ENCODE peak calls at places on chromosomes 11 and 22, in ten cellular contexts. One of them, this sample, is unnamed.

GRCh38 chr11:10392680-10393079 is 62.4 kb upstream of the AMPD3 start:
- DNase-seq in Panc1: no peak
- DNase-seq in MM.1S: no peak
- DNase-seq in WERI-Rb-1: no peak
- DNase-seq in cardiac muscle cell: no peak
- DNase-seq in effector memory CD4-positive, alpha-beta T cell: no peak
- DNase-seq in endodermal cell: no peak
- DNase-seq in BJ: no peak
- DNase-seq in mesendoderm: no peak
- DNase-seq in HL-60: no peak
- DNase-seq in this sample: no peak

GRCh38 chr22:29307658-29308147 is 1.3 kb downstream of the GAS2L1 start:
- DNase-seq in WERI-Rb-1: no peak
- DNase-seq in cardiac muscle cell: no peak
- DNase-seq in MM.1S: no peak
- DNase-seq in Panc1: no peak
- DNase-seq in HL-60: no peak
- DNase-seq in BJ: no peak
- DNase-seq in endodermal cell: no peak
- DNase-seq in effector memory CD4-positive, alpha-beta T cell: no peak
- DNase-seq in mesendoderm: no peak
- DNase-seq in this sample: no peak

GRCh38 chr22:43168416-43169309 is 17.3 kb downstream of the TSPO start:
- DNase-seq in BJ: peak; percentile 29
- DNase-seq in endodermal cell: peak; percentile 59
- DNase-seq in effector memory CD4-positive, alpha-beta T cell: no peak
- DNase-seq in HL-60: no peak
- DNase-seq in mesendoderm: peak; percentile 54
- DNase-seq in MM.1S: no peak
- DNase-seq in WERI-Rb-1: no peak
- DNase-seq in cardiac muscle cell: peak; percentile 80
- DNase-seq in Panc1: no peak
- DNase-seq in this sample: no peak

GRCh38 chr22:27397948-27398330 is 403.6 kb downstream of the MN1 start:
- DNase-seq in MM.1S: no peak
- DNase-seq in WERI-Rb-1: no peak
- DNase-seq in effector memory CD4-positive, alpha-beta T cell: no peak
- DNase-seq in HL-60: no peak
- DNase-seq in Panc1: no peak
- DNase-seq in BJ: no peak
- DNase-seq in cardiac muscle cell: peak; percentile 92
- DNase-seq in endodermal cell: no peak
- DNase-seq in mesendoderm: no peak
- DNase-seq in this sample: no peak

GRCh38 chr11:125129316-125129990 is 18.0 kb upstream of the TMEM218 start:
- DNase-seq in cardiac muscle cell: no peak
- DNase-seq in HL-60: no peak
- DNase-seq in effector memory CD4-positive, alpha-beta T cell: no peak
- DNase-seq in MM.1S: no peak
- DNase-seq in endodermal cell: no peak
- DNase-seq in Panc1: no peak
- DNase-seq in WERI-Rb-1: peak; percentile 64
- DNase-seq in mesendoderm: no peak
- DNase-seq in BJ: no peak
- DNase-seq in this sample: no peak

GRCh38 chr11:108592591-108593213 is 866 bp downstream of the EXPH5 start:
- DNase-seq in BJ: no peak
- DNase-seq in WERI-Rb-1: peak; percentile 44
- DNase-seq in endodermal cell: peak; percentile 77
- DNase-seq in mesendoderm: no peak
- DNase-seq in Panc1: no peak
- DNase-seq in HL-60: no peak
- DNase-seq in MM.1S: peak; percentile 30
- DNase-seq in effector memory CD4-positive, alpha-beta T cell: peak; percentile 5
- DNase-seq in cardiac muscle cell: no peak
- DNase-seq in this sample: peak; percentile 52

GRCh38 chr11:69425444-69425843 is 56.0 kb upstream of the LINC01488 start:
- DNase-seq in effector memory CD4-positive, alpha-beta T cell: no peak
- DNase-seq in Panc1: no peak
- DNase-seq in mesendoderm: no peak
- DNase-seq in HL-60: no peak
- DNase-seq in cardiac muscle cell: no peak
- DNase-seq in WERI-Rb-1: no peak
- DNase-seq in MM.1S: no peak
- DNase-seq in endodermal cell: no peak
- DNase-seq in BJ: no peak
- DNase-seq in this sample: no peak

GRCh38 chr22:19597399-19597735 is 73.2 kb upstream of the CLDN5 start:
- DNase-seq in HL-60: no peak
- DNase-seq in effector memory CD4-positive, alpha-beta T cell: peak; percentile 9
- DNase-seq in Panc1: no peak
- DNase-seq in endodermal cell: no peak
- DNase-seq in MM.1S: no peak
- DNase-seq in cardiac muscle cell: no peak
- DNase-seq in BJ: no peak
- DNase-seq in mesendoderm: no peak
- DNase-seq in WERI-Rb-1: no peak
- DNase-seq in this sample: no peak

GRCh38 chr11:69321877-69322350 is 28.0 kb downstream of the MYEOV start:
- DNase-seq in BJ: peak; percentile 82
- DNase-seq in mesendoderm: no peak
- DNase-seq in cardiac muscle cell: peak; percentile 68
- DNase-seq in HL-60: no peak
- DNase-seq in WERI-Rb-1: no peak
- DNase-seq in MM.1S: no peak
- DNase-seq in Panc1: no peak
- DNase-seq in effector memory CD4-positive, alpha-beta T cell: no peak
- DNase-seq in endodermal cell: peak; percentile 27
- DNase-seq in this sample: no peak

GRCh38 chr11:99781074-99781473 is 760.3 kb downstream of the CNTN5 start:
- DNase-seq in BJ: no peak
- DNase-seq in WERI-Rb-1: no peak
- DNase-seq in effector memory CD4-positive, alpha-beta T cell: no peak
- DNase-seq in MM.1S: no peak
- DNase-seq in Panc1: no peak
- DNase-seq in endodermal cell: no peak
- DNase-seq in mesendoderm: no peak
- DNase-seq in cardiac muscle cell: peak; percentile 2
- DNase-seq in HL-60: peak; percentile 36
- DNase-seq in this sample: no peak

GRCh38 chr11:121414141-121414918 is 37.8 kb upstream of the SORL1 start:
- DNase-seq in BJ: no peak
- DNase-seq in MM.1S: no peak
- DNase-seq in effector memory CD4-positive, alpha-beta T cell: no peak
- DNase-seq in mesendoderm: no peak
- DNase-seq in WERI-Rb-1: no peak
- DNase-seq in cardiac muscle cell: no peak
- DNase-seq in Panc1: no peak
- DNase-seq in HL-60: no peak
- DNase-seq in endodermal cell: no peak
- DNase-seq in this sample: no peak

GRCh38 chr11:60944504-60945294 is 7.3 kb downstream of the SLC15A3 start:
- DNase-seq in endodermal cell: peak; percentile 71
- DNase-seq in MM.1S: peak; percentile 8
- DNase-seq in BJ: no peak
- DNase-seq in WERI-Rb-1: no peak
- DNase-seq in mesendoderm: peak; percentile 59
- DNase-seq in effector memory CD4-positive, alpha-beta T cell: no peak
- DNase-seq in HL-60: no peak
- DNase-seq in Panc1: no peak
- DNase-seq in cardiac muscle cell: no peak
- DNase-seq in this sample: no peak

GRCh38 chr11:129189646-129190045 is 2.5 kb downstream of the ARHGAP32 start:
- DNase-seq in Panc1: peak; percentile 15
- DNase-seq in effector memory CD4-positive, alpha-beta T cell: no peak
- DNase-seq in endodermal cell: no peak
- DNase-seq in WERI-Rb-1: no peak
- DNase-seq in mesendoderm: no peak
- DNase-seq in MM.1S: no peak
- DNase-seq in cardiac muscle cell: no peak
- DNase-seq in BJ: no peak
- DNase-seq in HL-60: no peak
- DNase-seq in this sample: no peak

GRCh38 chr11:75557649-75558494 is 4.2 kb upstream of the SERPINH1 start:
- DNase-seq in WERI-Rb-1: no peak
- DNase-seq in effector memory CD4-positive, alpha-beta T cell: no peak
- DNase-seq in endodermal cell: peak; percentile 63
- DNase-seq in mesendoderm: no peak
- DNase-seq in Panc1: no peak
- DNase-seq in BJ: peak; percentile 68
- DNase-seq in MM.1S: no peak
- DNase-seq in HL-60: no peak
- DNase-seq in cardiac muscle cell: peak; percentile 98
- DNase-seq in this sample: no peak

GRCh38 chr11:93840981-93841380 is 9.4 kb downstream of the VSTM5 start:
- DNase-seq in mesendoderm: no peak
- DNase-seq in MM.1S: no peak
- DNase-seq in BJ: no peak
- DNase-seq in Panc1: no peak
- DNase-seq in cardiac muscle cell: no peak
- DNase-seq in effector memory CD4-positive, alpha-beta T cell: no peak
- DNase-seq in HL-60: no peak
- DNase-seq in WERI-Rb-1: no peak
- DNase-seq in endodermal cell: no peak
- DNase-seq in this sample: no peak

GRCh38 chr11:50187220-50187619 is 154.5 kb downstream of the OR4C45 start:
- DNase-seq in cardiac muscle cell: no peak
- DNase-seq in WERI-Rb-1: no peak
- DNase-seq in Panc1: no peak
- DNase-seq in mesendoderm: no peak
- DNase-seq in HL-60: no peak
- DNase-seq in MM.1S: peak; percentile 27
- DNase-seq in endodermal cell: no peak
- DNase-seq in effector memory CD4-positive, alpha-beta T cell: no peak
- DNase-seq in BJ: no peak
- DNase-seq in this sample: no peak

GRCh38 chr11:57639321-57640067 is 10.2 kb downstream of the YPEL4 start:
- DNase-seq in mesendoderm: peak; percentile 100
- DNase-seq in cardiac muscle cell: peak; percentile 85
- DNase-seq in effector memory CD4-positive, alpha-beta T cell: no peak
- DNase-seq in WERI-Rb-1: no peak
- DNase-seq in BJ: no peak
- DNase-seq in endodermal cell: peak; percentile 99
- DNase-seq in MM.1S: no peak
- DNase-seq in Panc1: no peak
- DNase-seq in HL-60: no peak
- DNase-seq in this sample: no peak

GRCh38 chr11:73333626-73334199 is 25.6 kb downstream of the ARHGEF17 start:
- DNase-seq in MM.1S: no peak
- DNase-seq in BJ: no peak
- DNase-seq in effector memory CD4-positive, alpha-beta T cell: no peak
- DNase-seq in endodermal cell: no peak
- DNase-seq in Panc1: no peak
- DNase-seq in cardiac muscle cell: no peak
- DNase-seq in mesendoderm: no peak
- DNase-seq in HL-60: no peak
- DNase-seq in WERI-Rb-1: no peak
- DNase-seq in this sample: no peak

GRCh38 chr11:119368121-119369034 is 13.1 kb downstream of the USP2 start:
- DNase-seq in HL-60: no peak
- DNase-seq in MM.1S: no peak
- DNase-seq in WERI-Rb-1: peak; percentile 83
- DNase-seq in cardiac muscle cell: peak; percentile 33
- DNase-seq in endodermal cell: peak; percentile 49
- DNase-seq in mesendoderm: no peak
- DNase-seq in effector memory CD4-positive, alpha-beta T cell: no peak
- DNase-seq in BJ: no peak
- DNase-seq in Panc1: no peak
- DNase-seq in this sample: no peak
- H3K27me3 ChIP-seq in HL-60: peaks cover 11% of the 10 kb centered on the region
- H3K27me3 ChIP-seq in MM.1S: peaks cover 24% of the 10 kb centered on the region
- H3K27me3 ChIP-seq in WERI-Rb-1: no peaks in the 10 kb centered on the region
- H3K27me3 ChIP-seq in cardiac muscle cell: no peaks in the 10 kb centered on the region
- H3K27me3 ChIP-seq in endodermal cell: peaks cover 14% of the 10 kb centered on the region
- H3K27me3 ChIP-seq in mesendoderm: peaks cover 7% of the 10 kb centered on the region
- H3K27me3 ChIP-seq in effector memory CD4-positive, alpha-beta T cell: peaks cover 39% of the 10 kb centered on the region
- H3K27me3 ChIP-seq in BJ: no peaks in the 10 kb centered on the region
- H3K27me3 ChIP-seq in Panc1: peaks cover 3% of the 10 kb centered on the region
- H3K27me3 ChIP-seq in this sample: no peaks in the 10 kb centered on the region

DNA sequence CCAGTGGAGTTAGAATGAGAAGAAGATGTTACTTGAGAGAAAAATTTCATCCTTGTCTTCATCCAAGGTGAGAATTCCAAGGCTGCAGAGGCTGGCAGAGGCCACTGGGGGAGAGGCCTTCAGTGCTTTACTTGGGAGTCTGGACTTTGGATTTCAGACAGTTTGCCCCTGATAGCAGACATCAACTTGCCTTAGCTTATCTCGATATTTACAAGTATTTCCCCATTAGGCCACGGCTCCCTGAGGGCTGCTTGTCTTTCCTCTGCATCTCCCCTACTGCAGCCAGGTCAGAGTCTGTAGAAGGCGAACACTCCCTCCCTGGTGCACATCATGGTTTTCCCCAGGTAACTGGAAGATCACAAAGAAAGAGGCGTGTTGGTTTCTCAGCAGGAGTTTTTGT is 29.9 kb upstream of the BSX start:
- DNase-seq in endodermal cell: peak; percentile 65
- DNase-seq in HL-60: no peak
- DNase-seq in mesendoderm: peak; percentile 39
- DNase-seq in effector memory CD4-positive, alpha-beta T cell: no peak
- DNase-seq in WERI-Rb-1: no peak
- DNase-seq in cardiac muscle cell: no peak
- DNase-seq in BJ: no peak
- DNase-seq in MM.1S: no peak
- DNase-seq in Panc1: no peak
- DNase-seq in this sample: no peak
- H3K4me3 ChIP-seq in endodermal cell: no peak overlapping the region
- H3K4me3 ChIP-seq in HL-60: no peak overlapping the region
- H3K4me3 ChIP-seq in mesendoderm: no peak overlapping the region
- H3K4me3 ChIP-seq in effector memory CD4-positive, alpha-beta T cell: no peak overlapping the region
- H3K4me3 ChIP-seq in WERI-Rb-1: no peak overlapping the region
- H3K4me3 ChIP-seq in cardiac muscle cell: no peak overlapping the region
- H3K4me3 ChIP-seq in BJ: no peak overlapping the region
- H3K4me3 ChIP-seq in MM.1S: no peak overlapping the region
- H3K4me3 ChIP-seq in Panc1: no peak overlapping the region
- H3K4me3 ChIP-seq in this sample: no peak overlapping the region

GRCh38 chr11:131597875-131598274 is 227.5 kb downstream of the NTM start:
- DNase-seq in endodermal cell: peak; percentile 38
- DNase-seq in BJ: no peak
- DNase-seq in Panc1: no peak
- DNase-seq in effector memory CD4-positive, alpha-beta T cell: no peak
- DNase-seq in mesendoderm: no peak
- DNase-seq in WERI-Rb-1: no peak
- DNase-seq in MM.1S: no peak
- DNase-seq in HL-60: no peak
- DNase-seq in cardiac muscle cell: no peak
- DNase-seq in this sample: no peak
- H3K27me3 ChIP-seq in endodermal cell: no peaks in the 10 kb centered on the region
- H3K27me3 ChIP-seq in BJ: peaks cover 1% of the 10 kb centered on the region
- H3K27me3 ChIP-seq in Panc1: peaks cover 16% of the 10 kb centered on the region
- H3K27me3 ChIP-seq in effector memory CD4-positive, alpha-beta T cell: no peaks in the 10 kb centered on the region
- H3K27me3 ChIP-seq in mesendoderm: no peaks in the 10 kb centered on the region
- H3K27me3 ChIP-seq in WERI-Rb-1: no peaks in the 10 kb centered on the region
- H3K27me3 ChIP-seq in MM.1S: no peaks in the 10 kb centered on the region
- H3K27me3 ChIP-seq in HL-60: no peaks in the 10 kb centered on the region
- H3K27me3 ChIP-seq in cardiac muscle cell: peaks cover 6% of the 10 kb centered on the region
- H3K27me3 ChIP-seq in this sample: no peaks in the 10 kb centered on the region

DNA sequence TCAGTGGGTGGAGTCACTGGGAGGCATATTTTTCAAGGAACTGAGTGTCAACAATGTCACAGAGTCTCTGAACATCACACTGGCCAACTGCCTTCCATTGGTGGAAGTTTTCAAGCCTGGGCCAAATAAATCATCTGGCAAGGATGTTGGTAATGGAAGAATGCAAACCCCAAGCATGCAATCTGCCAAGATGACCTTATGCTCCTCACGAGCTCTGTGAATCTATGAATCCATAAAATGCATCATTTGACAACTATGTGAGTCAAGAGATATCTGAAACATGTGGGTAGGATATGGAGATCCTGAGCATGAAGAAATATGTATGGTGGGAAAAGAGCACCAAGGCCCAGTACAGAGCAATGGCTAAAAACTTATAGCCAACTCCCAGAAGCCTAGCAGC is 122.2 kb downstream of the PLEKHA7 start:
- DNase-seq in effector memory CD4-positive, alpha-beta T cell: no peak
- DNase-seq in HL-60: no peak
- DNase-seq in BJ: peak; percentile 60
- DNase-seq in endodermal cell: no peak
- DNase-seq in MM.1S: no peak
- DNase-seq in cardiac muscle cell: peak; percentile 46
- DNase-seq in mesendoderm: no peak
- DNase-seq in WERI-Rb-1: no peak
- DNase-seq in Panc1: no peak
- DNase-seq in this sample: no peak
- H3K4me3 ChIP-seq in effector memory CD4-positive, alpha-beta T cell: no peak overlapping the region
- H3K4me3 ChIP-seq in HL-60: no peak overlapping the region
- H3K4me3 ChIP-seq in BJ: no peak overlapping the region
- H3K4me3 ChIP-seq in endodermal cell: no peak overlapping the region
- H3K4me3 ChIP-seq in MM.1S: no peak overlapping the region
- H3K4me3 ChIP-seq in cardiac muscle cell: no peak overlapping the region
- H3K4me3 ChIP-seq in mesendoderm: no peak overlapping the region
- H3K4me3 ChIP-seq in WERI-Rb-1: no peak overlapping the region
- H3K4me3 ChIP-seq in Panc1: no peak overlapping the region
- H3K4me3 ChIP-seq in this sample: no peak overlapping the region